ENCODE peak calls at places on chromosome 16, in eight cellular contexts. V is esophagus muscularis mucosa, H is tibial nerve, F is GM12865, W is ascending aorta, A is type B pancreatic cell, X is tibial artery, M is right atrium auricular region. R is an unnamed sample.
A peak's percentile ranks its signal among the peaks of the same experiment; 100 is the strongest.

GRCh38 chr16:54801445-54801844 is 129.2 kb upstream of the IRX5 start:
- DNase-seq in V (no peak), H (no peak), F (no peak), W (no peak), A (no peak), X (no peak), M (no peak), R (no peak)

GRCh38 chr16:1613240-1613639 is 1.1 kb downstream of the CRAMP1 start:
- DNase-seq in V (no peak), H (no peak), F (no peak), W (no peak), A (no peak), X (no peak), M (no peak), R (no peak)

GRCh38 chr16:67188798-67189197 is 1.1 kb downstream of the EXOC3L1 start:
- DNase-seq in V (no peak), H (no peak), F (no peak), W (no peak), A (no peak), X (no peak), M (no peak), R (no peak)

GRCh38 chr16:4241601-4242270 is at the start of gene SRL:
- DNase-seq in V (no peak), H (no peak), F (no peak), W (no peak), A (no peak), X (no peak), M (no peak), R (no peak)

GRCh38 chr16:57264381-57264780 is 19.3 kb downstream of the ARL2BP start:
- DNase-seq in V (no peak), H (no peak), F (no peak), W (no peak), A (no peak), X (no peak), M (no peak), R (no peak)

GRCh38 chr16:67441289-67441753 is 10.4 kb downstream of the HSD11B2 start:
- DNase-seq in V (no peak), H (no peak), F (no peak), W (no peak), A (no peak), X (no peak), M (no peak), R (no peak)

GRCh38 chr16:57619606-57620315 is 8.7 kb upstream of the ADGRG1 start:
- DNase-seq in V (no peak), H (peak; percentile 7), F (no peak), W (no peak), A (no peak), X (no peak), M (no peak), R (no peak)

GRCh38 chr16:58628845-58629680 is 563 bp downstream of the CNOT1 start:
- DNase-seq in V (peak; percentile 93), H (peak; percentile 23), F (peak; percentile 79), W (peak; percentile 78), A (no peak), X (peak; percentile 54), M (peak; percentile 74), R (peak; percentile 84)

GRCh38 chr16:23700509-23700908 is 12.5 kb downstream of the ERN2 start:
- DNase-seq in V (no peak), H (no peak), F (no peak), W (no peak), A (no peak), X (no peak), M (no peak), R (no peak)

GRCh38 chr16:50587543-50587942 is 39.3 kb downstream of the NKD1 start:
- DNase-seq in V (no peak), H (no peak), F (no peak), W (no peak), A (no peak), X (no peak), M (no peak), R (no peak)

GRCh38 chr16:57509231-57509923 is 23.1 kb upstream of the DOK4 start:
- DNase-seq in V (no peak), H (no peak), F (no peak), W (no peak), A (no peak), X (no peak), M (no peak), R (no peak)

GRCh38 chr16:53711390-53711789 is 7.4 kb downstream of the FTO start:
- DNase-seq in V (no peak), H (no peak), F (no peak), W (no peak), A (no peak), X (no peak), M (no peak), R (no peak)

GRCh38 chr16:1470543-1471251 is 4.1 kb downstream of the CLCN7 start:
- DNase-seq in V (no peak), H (no peak), F (no peak), W (no peak), A (peak; percentile 55), X (no peak), M (no peak), R (no peak)

GRCh38 chr16:24668481-24669001 is 60.9 kb upstream of the TNRC6A start:
- DNase-seq in V (no peak), H (no peak), F (peak; percentile 24), W (peak; percentile 89), A (no peak), X (peak; percentile 56), M (no peak), R (no peak)

GRCh38 chr16:30958164-30959083 is 870 bp downstream of the SETD1A start:
- DNase-seq in V (no peak), H (no peak), F (peak; percentile 71), W (no peak), A (no peak), X (peak; percentile 38), M (no peak), R (no peak)

GRCh38 chr16:48834576-48834975 is 224.6 kb upstream of the N4BP1 start:
- DNase-seq in V (no peak), H (no peak), F (no peak), W (no peak), A (no peak), X (no peak), M (no peak), R (no peak)
- TF ChIP-seq CTCF in V (no peak), H (no peak), F (no peak), W (no peak), A (no peak), X (no peak), M (no peak), R (no peak)

GRCh38 chr16:85546585-85547447 is 66.3 kb upstream of the GSE1 start:
- DNase-seq in V (no peak), H (no peak), F (no peak), W (no peak), A (no peak), X (no peak), M (no peak), R (no peak)
- TF ChIP-seq CTCF in V (no peak), H (no peak), F (no peak), W (no peak), A (peak; percentile 25), X (no peak), M (no peak), R (peak; percentile 35)

DNA sequence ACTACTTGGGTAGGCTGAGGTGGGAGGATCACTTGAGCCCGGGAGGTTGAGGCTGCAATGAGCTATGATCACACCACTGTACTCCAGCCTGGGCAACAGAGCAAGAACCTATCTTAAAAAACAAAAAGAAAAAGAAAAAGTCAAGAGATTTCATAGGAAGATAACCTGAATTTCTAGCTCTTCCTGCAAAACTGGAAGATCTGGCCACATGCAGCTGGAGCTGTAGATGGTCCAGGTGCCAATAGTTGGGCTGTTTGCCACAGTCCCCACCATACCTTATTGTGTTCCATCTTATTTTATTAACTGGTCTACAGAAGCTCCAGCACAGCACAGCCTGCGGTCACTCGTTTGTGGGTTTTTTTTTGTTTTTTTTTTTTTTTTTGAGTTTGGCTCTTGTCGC is 15.0 kb downstream of the ATP2A1 start:
- DNase-seq in V (no peak), H (no peak), F (no peak), W (no peak), A (no peak), X (no peak), M (no peak), R (no peak)
- TF ChIP-seq CTCF in V (no peak), H (no peak), F (no peak), W (no peak), A (no peak), X (no peak), M (no peak), R (no peak)

DNA sequence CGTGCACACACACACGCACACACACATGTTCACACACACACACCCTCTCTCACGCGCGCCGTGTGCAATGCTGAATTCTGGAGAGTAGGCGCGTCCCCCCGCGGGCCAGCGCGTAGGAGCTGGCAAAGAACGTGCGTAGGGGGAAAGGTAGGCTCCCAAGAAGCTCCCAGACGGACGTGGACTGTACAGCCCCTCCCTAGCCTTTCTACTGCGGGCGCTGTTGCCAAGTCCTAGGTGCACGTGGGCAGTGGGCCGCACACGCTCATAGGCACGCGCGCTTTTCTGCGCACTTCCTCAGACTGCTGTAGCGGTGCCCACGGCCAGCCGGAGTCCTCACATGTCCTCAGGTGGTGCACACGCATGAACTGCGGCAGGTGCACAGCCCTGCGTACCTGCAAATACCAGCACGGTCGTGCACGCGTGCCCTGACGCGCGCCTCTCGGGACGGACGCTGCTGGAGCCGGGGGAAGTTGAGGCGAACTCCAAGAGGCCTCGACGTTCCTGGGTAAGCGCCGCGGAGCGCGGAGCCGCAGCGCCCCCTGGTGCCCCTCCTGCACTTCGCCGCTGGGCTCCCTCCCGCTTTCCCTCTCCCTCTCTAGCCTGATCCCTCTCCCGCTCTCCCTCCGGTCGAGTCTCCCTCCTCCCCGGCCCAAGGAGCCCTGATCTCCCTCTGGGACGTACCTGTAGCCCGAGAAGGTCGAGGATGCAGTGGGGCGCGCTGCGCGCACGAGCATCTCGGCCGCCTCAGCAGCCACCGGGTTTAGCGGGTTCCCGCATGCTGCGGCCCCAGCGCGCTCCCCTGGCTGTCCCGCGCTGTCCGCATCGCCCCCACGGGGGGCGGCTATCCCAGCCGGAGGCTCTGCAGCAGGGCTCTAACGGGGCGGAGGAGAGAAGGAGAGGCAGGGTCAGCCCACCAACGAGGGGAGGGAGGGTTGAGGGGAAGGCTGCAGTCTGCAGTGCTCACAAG is 749 bp downstream of the GRIN2A start:
- DNase-seq in V (no peak), H (no peak), F (peak; percentile 71), W (peak; percentile 75), A (peak; percentile 88), X (peak; percentile 33), M (peak; percentile 11), R (no peak)
- TF ChIP-seq CTCF in V (peak; percentile 73), H (peak; percentile 53), F (peak; percentile 97), W (peak; percentile 89), A (peak; percentile 95), X (peak; percentile 94), M (peak; percentile 78), R (peak; percentile 67)

GRCh38 chr16:35631261-35631945 is 2172.0 kb downstream of the TP53TG3F start:
- DNase-seq in V (peak; percentile 45), H (no peak), F (peak; percentile 1), W (no peak), A (no peak), X (no peak), M (no peak), R (no peak)

GRCh38 chr16:35629001-35629400 is 2169.6 kb downstream of the TP53TG3F start:
- DNase-seq in V (no peak), H (no peak), F (no peak), W (no peak), A (no peak), X (no peak), M (no peak), R (no peak)

GRCh38 chr16:35626051-35626450 is 2166.6 kb downstream of the TP53TG3F start:
- DNase-seq in V (no peak), H (no peak), F (no peak), W (no peak), A (no peak), X (no peak), M (no peak), R (no peak)
- TF ChIP-seq CTCF in V (no peak), H (no peak), F (no peak), W (no peak), A (no peak), X (no peak), M (no peak), R (no peak)